ENCODE peak calls at places on chromosome 9, in five cellular contexts. One of them, this sample, is unnamed.

GRCh38 chr9:89274838-89275237 is 36.2 kb upstream of the CKS2 start:
- DNase-seq in stimulated activated CD4-positive, alpha-beta T cell treated with anti-CD3 and anti-CD28 coated beads, Interleukin-2, amount 100 ng/mL, for 48 hours: no peak
- DNase-seq in retina: no peak
- DNase-seq in MM.1S: no peak
- DNase-seq in OCI-LY7: no peak
- DNase-seq in this sample: no peak

GRCh38 chr9:127977877-127978647 is 2.7 kb downstream of the EEIG1 start:
- DNase-seq in MM.1S: peak
- DNase-seq in stimulated activated CD4-positive, alpha-beta T cell treated with anti-CD3 and anti-CD28 coated beads, Interleukin-2, amount 100 ng/mL, for 48 hours: no peak
- DNase-seq in retina: peak
- DNase-seq in OCI-LY7: no peak
- DNase-seq in this sample: peak

GRCh38 chr9:133355881-133356357 is 368 bp downstream of the SURF1 start:
- DNase-seq in stimulated activated CD4-positive, alpha-beta T cell treated with anti-CD3 and anti-CD28 coated beads, Interleukin-2, amount 100 ng/mL, for 48 hours: no peak
- DNase-seq in retina: peak
- DNase-seq in MM.1S: peak
- DNase-seq in OCI-LY7: peak
- DNase-seq in this sample: no peak

GRCh38 chr9:92726971-92727715 is 37.5 kb downstream of the BICD2 start:
- DNase-seq in stimulated activated CD4-positive, alpha-beta T cell treated with anti-CD3 and anti-CD28 coated beads, Interleukin-2, amount 100 ng/mL, for 48 hours: no peak
- DNase-seq in OCI-LY7: peak
- DNase-seq in retina: no peak
- DNase-seq in MM.1S: no peak
- DNase-seq in this sample: no peak

GRCh38 chr9:130201399-130201873 is 29.2 kb downstream of the NCS1 start:
- DNase-seq in retina: no peak
- DNase-seq in MM.1S: no peak
- DNase-seq in OCI-LY7: no peak
- DNase-seq in stimulated activated CD4-positive, alpha-beta T cell treated with anti-CD3 and anti-CD28 coated beads, Interleukin-2, amount 100 ng/mL, for 48 hours: no peak
- DNase-seq in this sample: peak

GRCh38 chr9:122347348-122348287 is 23.2 kb upstream of the PTGS1 start:
- DNase-seq in OCI-LY7: no peak
- DNase-seq in stimulated activated CD4-positive, alpha-beta T cell treated with anti-CD3 and anti-CD28 coated beads, Interleukin-2, amount 100 ng/mL, for 48 hours: no peak
- DNase-seq in retina: no peak
- DNase-seq in MM.1S: no peak
- DNase-seq in this sample: no peak

GRCh38 chr9:94719878-94720277 is 6.6 kb upstream of the AOPEP start:
- DNase-seq in stimulated activated CD4-positive, alpha-beta T cell treated with anti-CD3 and anti-CD28 coated beads, Interleukin-2, amount 100 ng/mL, for 48 hours: no peak
- DNase-seq in MM.1S: peak
- DNase-seq in OCI-LY7: no peak
- DNase-seq in retina: no peak
- DNase-seq in this sample: no peak

GRCh38 chr9:87007711-87008360 is 60.5 kb upstream of the GAS1 start:
- DNase-seq in retina: no peak
- DNase-seq in MM.1S: no peak
- DNase-seq in OCI-LY7: no peak
- DNase-seq in stimulated activated CD4-positive, alpha-beta T cell treated with anti-CD3 and anti-CD28 coated beads, Interleukin-2, amount 100 ng/mL, for 48 hours: no peak
- DNase-seq in this sample: no peak

GRCh38 chr9:114278881-114279570 is 43.9 kb upstream of the ORM1 start:
- DNase-seq in stimulated activated CD4-positive, alpha-beta T cell treated with anti-CD3 and anti-CD28 coated beads, Interleukin-2, amount 100 ng/mL, for 48 hours: no peak
- DNase-seq in retina: no peak
- DNase-seq in OCI-LY7: no peak
- DNase-seq in MM.1S: no peak
- DNase-seq in this sample: no peak

GRCh38 chr9:88593537-88594185 is 58.7 kb downstream of the NXNL2 start:
- DNase-seq in MM.1S: peak
- DNase-seq in stimulated activated CD4-positive, alpha-beta T cell treated with anti-CD3 and anti-CD28 coated beads, Interleukin-2, amount 100 ng/mL, for 48 hours: peak
- DNase-seq in OCI-LY7: peak
- DNase-seq in retina: peak
- DNase-seq in this sample: peak

GRCh38 chr9:112087506-112087905 is 87.6 kb downstream of the SUSD1 start:
- DNase-seq in OCI-LY7: no peak
- DNase-seq in MM.1S: no peak
- DNase-seq in stimulated activated CD4-positive, alpha-beta T cell treated with anti-CD3 and anti-CD28 coated beads, Interleukin-2, amount 100 ng/mL, for 48 hours: no peak
- DNase-seq in retina: no peak
- DNase-seq in this sample: no peak

GRCh38 chr9:135254176-135255032 is 166.9 kb downstream of the OLFM1 start:
- DNase-seq in MM.1S: no peak
- DNase-seq in retina: peak
- DNase-seq in stimulated activated CD4-positive, alpha-beta T cell treated with anti-CD3 and anti-CD28 coated beads, Interleukin-2, amount 100 ng/mL, for 48 hours: no peak
- DNase-seq in OCI-LY7: no peak
- DNase-seq in this sample: no peak

GRCh38 chr9:96219615-96220257 is 82.2 kb downstream of the HSD17B3 start:
- DNase-seq in retina: no peak
- DNase-seq in stimulated activated CD4-positive, alpha-beta T cell treated with anti-CD3 and anti-CD28 coated beads, Interleukin-2, amount 100 ng/mL, for 48 hours: peak
- DNase-seq in MM.1S: no peak
- DNase-seq in OCI-LY7: peak
- DNase-seq in this sample: peak

GRCh38 chr9:95771556-95772280 is 103.8 kb upstream of the ERCC6L2 start:
- DNase-seq in stimulated activated CD4-positive, alpha-beta T cell treated with anti-CD3 and anti-CD28 coated beads, Interleukin-2, amount 100 ng/mL, for 48 hours: no peak
- DNase-seq in retina: peak
- DNase-seq in OCI-LY7: no peak
- DNase-seq in MM.1S: no peak
- DNase-seq in this sample: peak

GRCh38 chr9:28839778-28840430 is 1266.6 kb upstream of the C9orf72 start:
- DNase-seq in MM.1S: no peak
- DNase-seq in OCI-LY7: no peak
- DNase-seq in stimulated activated CD4-positive, alpha-beta T cell treated with anti-CD3 and anti-CD28 coated beads, Interleukin-2, amount 100 ng/mL, for 48 hours: no peak
- DNase-seq in retina: no peak
- DNase-seq in this sample: no peak

GRCh38 chr9:104856413-104856941 is 71.5 kb downstream of the ABCA1 start:
- DNase-seq in MM.1S: no peak
- DNase-seq in OCI-LY7: no peak
- DNase-seq in stimulated activated CD4-positive, alpha-beta T cell treated with anti-CD3 and anti-CD28 coated beads, Interleukin-2, amount 100 ng/mL, for 48 hours: no peak
- DNase-seq in retina: no peak
- DNase-seq in this sample: no peak

GRCh38 chr9:35002623-35003022 is 13.1 kb downstream of the DNAJB5 start:
- DNase-seq in stimulated activated CD4-positive, alpha-beta T cell treated with anti-CD3 and anti-CD28 coated beads, Interleukin-2, amount 100 ng/mL, for 48 hours: no peak
- DNase-seq in MM.1S: no peak
- DNase-seq in OCI-LY7: no peak
- DNase-seq in retina: no peak
- DNase-seq in this sample: no peak

GRCh38 chr9:81649475-81649874 is 39.9 kb downstream of the TLE1 start:
- DNase-seq in stimulated activated CD4-positive, alpha-beta T cell treated with anti-CD3 and anti-CD28 coated beads, Interleukin-2, amount 100 ng/mL, for 48 hours: no peak
- DNase-seq in OCI-LY7: no peak
- DNase-seq in retina: peak
- DNase-seq in MM.1S: no peak
- DNase-seq in this sample: no peak

GRCh38 chr9:28064241-28064640 is 491.0 kb upstream of the C9orf72 start:
- DNase-seq in OCI-LY7: no peak
- DNase-seq in stimulated activated CD4-positive, alpha-beta T cell treated with anti-CD3 and anti-CD28 coated beads, Interleukin-2, amount 100 ng/mL, for 48 hours: no peak
- DNase-seq in retina: peak
- DNase-seq in MM.1S: no peak
- DNase-seq in this sample: no peak

GRCh38 chr9:124371183-124371582 is 44.1 kb downstream of the PSMB7 start:
- DNase-seq in retina: no peak
- DNase-seq in stimulated activated CD4-positive, alpha-beta T cell treated with anti-CD3 and anti-CD28 coated beads, Interleukin-2, amount 100 ng/mL, for 48 hours: no peak
- DNase-seq in OCI-LY7: no peak
- DNase-seq in MM.1S: no peak
- DNase-seq in this sample: no peak